ENCODE peak calls at places on chromosomes 7 and 10, in ten cellular contexts. V is dorsolateral prefrontal cortex; I is mammary epithelial cell; N is CD8-positive, alpha-beta memory T cell; Y is RWPE2; J is PC-9; D is spleen; B is adrenal gland; C is MM.1S; K is GM23338. H is an unnamed sample.
A peak's percentile ranks its signal among the peaks of the same experiment; 100 is the strongest.

GRCh38 chr10:123958221-123958620 is 66.6 kb upstream of the CPXM2 start:
- DNase-seq in K (no peak), V (no peak), D (no peak), Y (no peak), B (no peak), J (no peak), I (no peak), N (no peak), C (no peak), H (no peak)

GRCh38 chr10:110613341-110613995 is 30.7 kb upstream of the RBM20 start:
- DNase-seq in K (peak; percentile 26), V (no peak), N (no peak), B (no peak), I (no peak), J (no peak), C (no peak), D (no peak), Y (no peak), H (no peak)

GRCh38 chr7:112450807-112451661 is 774 bp downstream of the IFRD1 start:
- DNase-seq in I (peak; percentile 95), D (peak; percentile 97), C (peak; percentile 99), B (peak; percentile 96), J (peak; percentile 89), K (peak; percentile 97), V (peak; percentile 95), Y (peak; percentile 94), N (peak; percentile 89), H (peak; percentile 89)

GRCh38 chr7:31340603-31341002 is at the start of gene NEUROD6:
- DNase-seq in Y (no peak), B (no peak), D (no peak), N (no peak), K (no peak), J (no peak), C (no peak), V (no peak), I (no peak), H (no peak)

GRCh38 chr7:93515144-93515543 is 59.4 kb downstream of the CALCR start:
- DNase-seq in I (peak; percentile 3), B (no peak), K (no peak), Y (no peak), J (no peak), N (no peak), C (no peak), V (no peak), D (no peak), H (no peak)

GRCh38 chr7:12386237-12386839 is 17.3 kb downstream of the VWDE start:
- DNase-seq in J (no peak), Y (no peak), N (no peak), C (no peak), D (no peak), B (no peak), I (no peak), V (no peak), K (no peak), H (no peak)

GRCh38 chr7:30196408-30196807 is 61.6 kb downstream of the MTURN start:
- DNase-seq in K (peak; percentile 28), I (peak; percentile 1), V (no peak), Y (no peak), D (no peak), J (no peak), C (no peak), N (no peak), B (no peak), H (peak; percentile 5)

GRCh38 chr10:78474743-78475142 is 441.1 kb downstream of the RPS24 start:
- DNase-seq in N (no peak), V (no peak), Y (no peak), I (no peak), K (no peak), B (no peak), D (no peak), C (no peak), J (no peak), H (no peak)

GRCh38 chr10:128684215-128684614 is 558.0 kb upstream of the MKI67 start:
- DNase-seq in K (no peak), D (no peak), N (no peak), J (no peak), Y (no peak), C (no peak), V (no peak), B (no peak), I (no peak), H (no peak)

GRCh38 chr7:50828801-50829200 is 46.1 kb upstream of the GRB10 start:
- DNase-seq in J (no peak), Y (no peak), N (no peak), K (no peak), C (no peak), D (no peak), I (no peak), V (no peak), B (no peak), H (no peak)

DNA sequence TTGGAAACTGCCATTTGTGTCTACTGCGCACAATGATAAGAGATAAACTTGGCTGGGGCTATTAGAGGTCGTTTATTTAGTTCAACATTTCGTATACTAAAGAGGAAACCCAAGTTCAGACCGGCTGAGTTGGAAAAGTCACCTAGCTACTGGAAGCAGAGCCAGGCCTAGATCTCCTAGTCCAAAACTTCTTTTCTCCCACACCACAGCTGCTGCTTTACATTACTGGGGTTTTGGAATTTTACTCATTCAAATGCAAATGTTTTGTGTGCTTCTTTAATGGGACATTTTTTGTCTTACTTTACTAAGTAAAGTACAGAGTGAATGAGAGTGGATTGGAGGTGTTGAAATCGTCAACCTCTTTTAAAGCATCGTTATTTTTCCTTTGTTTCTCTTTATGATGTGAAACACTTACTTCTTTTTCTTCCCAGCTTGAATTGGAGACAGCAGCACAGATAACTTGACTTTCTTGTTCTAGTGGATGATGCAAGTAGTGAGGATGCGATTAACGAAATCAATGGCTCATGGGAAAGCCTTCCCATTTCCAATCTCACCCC is 22.4 kb upstream of the SEC61G start:
- DNase-seq in Y (no peak), J (no peak), C (no peak), K (peak; percentile 73), B (no peak), V (no peak), I (no peak), N (no peak), D (no peak), H (no peak)
- H3K4me3 ChIP-seq in Y (no peak overlapping the region), J (no peak overlapping the region), C (no peak overlapping the region), K (no peak overlapping the region), B (no peak overlapping the region), V (no peak overlapping the region), I (no peak overlapping the region), N (no peak overlapping the region), D (no peak overlapping the region), H (no peak overlapping the region)

GRCh38 chr7:81845628-81846259 is 75.9 kb upstream of the HGF start:
- DNase-seq in B (no peak), K (no peak), Y (no peak), C (peak; percentile 68), N (no peak), D (no peak), I (no peak), V (no peak), J (no peak), H (no peak)
- H3K4me3 ChIP-seq in B (no peak overlapping the region), K (no peak overlapping the region), Y (no peak overlapping the region), C (peak overlapping the region; percentile 59), N (no peak overlapping the region), D (peak overlapping the region; percentile 34), I (no peak overlapping the region), V (no peak overlapping the region), J (no peak overlapping the region), H (no peak overlapping the region)

GRCh38 chr10:13271552-13272163 is 28.2 kb downstream of the PHYH start:
- DNase-seq in Y (no peak), I (no peak), K (peak; percentile 91), N (peak; percentile 49), D (peak; percentile 79), V (peak; percentile 50), J (no peak), C (peak; percentile 92), B (peak; percentile 15), H (no peak)
- H3K4me3 ChIP-seq in Y (no peak overlapping the region), I (no peak overlapping the region), K (no peak overlapping the region), N (no peak overlapping the region), D (peak overlapping the region; percentile 1), V (peak overlapping the region; percentile 43), J (no peak overlapping the region), C (peak overlapping the region; percentile 38), B (no peak overlapping the region), H (no peak overlapping the region)

GRCh38 chr7:151104411-151105235 is 18.3 kb downstream of the AGAP3 start:
- DNase-seq in N (no peak), B (no peak), D (no peak), I (peak; percentile 19), C (no peak), K (peak; percentile 91), Y (no peak), J (no peak), V (no peak), H (no peak)
- H3K4me3 ChIP-seq in N (no peak overlapping the region), B (no peak overlapping the region), D (no peak overlapping the region), I (no peak overlapping the region), C (no peak overlapping the region), K (peak overlapping the region; percentile 34), Y (no peak overlapping the region), J (no peak overlapping the region), V (no peak overlapping the region), H (no peak overlapping the region)

DNA sequence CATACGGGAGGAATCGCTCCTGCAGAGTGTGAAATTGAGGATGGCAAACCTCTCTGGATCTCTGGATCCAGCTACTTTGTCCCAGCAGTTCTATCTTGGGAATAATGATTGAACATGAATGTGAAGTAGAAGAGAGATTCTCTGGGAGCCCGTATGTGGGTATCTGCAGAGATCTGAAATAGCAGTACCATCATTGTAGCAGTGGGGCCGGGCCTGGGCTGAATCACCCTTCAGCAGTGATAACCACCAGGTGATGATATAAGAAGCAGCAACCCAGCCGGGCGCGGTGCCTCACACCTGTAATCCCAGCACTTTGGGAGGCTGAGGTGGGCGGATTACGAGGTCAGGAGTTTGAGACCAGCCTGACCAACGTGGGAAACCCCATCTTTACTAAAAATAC is 51.9 kb downstream of the SKIDA1 start:
- DNase-seq in D (peak; percentile 62), N (no peak), J (no peak), I (no peak), V (no peak), C (no peak), K (no peak), B (no peak), Y (no peak), H (no peak)
- H3K4me3 ChIP-seq in D (no peak overlapping the region), N (no peak overlapping the region), J (no peak overlapping the region), I (no peak overlapping the region), V (no peak overlapping the region), C (no peak overlapping the region), K (no peak overlapping the region), B (no peak overlapping the region), Y (no peak overlapping the region), H (no peak overlapping the region)

DNA sequence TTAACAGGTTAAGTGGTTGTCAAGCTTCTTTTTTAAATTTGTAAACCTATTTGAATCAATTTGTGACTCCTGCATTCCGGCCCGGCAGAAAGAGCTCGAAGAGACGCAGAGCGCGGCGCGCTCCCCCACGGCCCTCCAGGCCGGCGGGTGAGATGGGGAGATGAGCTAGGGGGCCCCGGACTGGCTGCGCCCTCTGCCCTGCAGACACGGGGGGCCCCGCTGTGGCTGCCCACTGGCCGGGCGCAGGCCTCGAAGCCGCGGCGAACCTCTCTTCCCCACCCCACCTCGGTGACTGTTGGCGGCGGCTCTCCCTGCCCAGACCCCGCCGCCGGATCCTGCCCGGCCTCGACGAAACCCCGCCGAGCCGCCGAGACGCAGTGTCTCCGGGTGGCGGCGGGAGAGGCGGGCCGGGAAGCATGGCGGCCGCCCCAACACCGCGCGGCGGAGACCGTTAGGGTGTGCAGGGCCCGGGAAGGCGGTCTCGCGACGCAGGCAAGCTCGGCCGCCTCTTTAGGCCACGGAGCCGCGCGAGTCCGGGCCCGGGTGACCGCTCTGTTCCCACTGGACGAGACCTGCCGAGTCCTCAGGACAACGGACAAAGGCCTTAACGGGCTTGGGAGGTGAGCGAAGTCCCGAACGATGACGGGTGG is 24.1 kb downstream of the NUP42 start:
- DNase-seq in D (no peak), J (no peak), K (peak; percentile 68), N (peak; percentile 19), I (no peak), B (no peak), Y (no peak), V (no peak), C (no peak), H (no peak)
- H3K4me3 ChIP-seq in D (peak overlapping the region; percentile 60), J (no peak overlapping the region), K (peak overlapping the region; percentile 64), N (no peak overlapping the region), I (no peak overlapping the region), B (no peak overlapping the region), Y (no peak overlapping the region), V (no peak overlapping the region), C (no peak overlapping the region), H (no peak overlapping the region)